ENCODE peak calls at places on chromosomes 5 and 9, in five cellular contexts. A is psoas muscle, G is mesenchymal stem cell, Z is H9, T is left ventricle myocardium inferior. X is an unnamed sample.

GRCh38 chr9:17280350-17281012 is 145.6 kb downstream of the CNTLN start:
- DNase-seq in A (no peak), G (peak), Z (no peak), T (no peak), X (no peak)

GRCh38 chr9:92720807-92721535 is 43.7 kb downstream of the BICD2 start:
- DNase-seq in A (no peak), G (no peak), Z (no peak), T (no peak), X (no peak)

GRCh38 chr5:53335115-53335514 is 145.3 kb upstream of the FST start:
- DNase-seq in A (no peak), G (peak), Z (peak), T (no peak), X (no peak)

GRCh38 chr5:88539642-88540476 is 271.2 kb upstream of the TMEM161B start:
- DNase-seq in A (no peak), G (no peak), Z (no peak), T (no peak), X (no peak)

GRCh38 chr5:13997514-13997913 is 53.0 kb upstream of the DNAH5 start:
- DNase-seq in A (no peak), G (no peak), Z (no peak), T (no peak), X (no peak)

GRCh38 chr5:136149891-136150290 is 17.2 kb downstream of the SMAD5 start:
- DNase-seq in A (no peak), G (no peak), Z (no peak), T (no peak), X (no peak)

GRCh38 chr5:119383008-119383407 is 27.2 kb downstream of the TNFAIP8 start:
- DNase-seq in A (no peak), G (no peak), Z (no peak), T (no peak), X (no peak)

GRCh38 chr9:15824310-15824709 is 271.5 kb downstream of the CCDC171 start:
- DNase-seq in A (no peak), G (peak), Z (no peak), T (no peak), X (no peak)

GRCh38 chr9:116320180-116320799 is 166.7 kb downstream of the PAPPA start:
- DNase-seq in A (no peak), G (no peak), Z (no peak), T (peak), X (no peak)

GRCh38 chr5:17127743-17128231 is 89.6 kb upstream of the BASP1 start:
- DNase-seq in A (no peak), G (peak), Z (no peak), T (no peak), X (no peak)

GRCh38 chr9:80605793-80606192 is 1034.0 kb downstream of the TLE4 start:
- DNase-seq in A (no peak), G (peak), Z (no peak), T (no peak), X (no peak)

GRCh38 chr9:128862401-128862851 is 19.3 kb downstream of the KYAT1 start:
- DNase-seq in A (peak), G (no peak), Z (no peak), T (peak), X (no peak)

GRCh38 chr9:107734231-107735014 is 244.9 kb upstream of the KLF4 start:
- DNase-seq in A (peak), G (no peak), Z (no peak), T (peak), X (no peak)

GRCh38 chr5:76169536-76169935 is 86.4 kb downstream of the SV2C start:
- DNase-seq in A (no peak), G (no peak), Z (no peak), T (no peak), X (no peak)

GRCh38 chr9:89863837-89864236 is 259.0 kb downstream of the GADD45G start:
- DNase-seq in A (no peak), G (no peak), Z (no peak), T (no peak), X (no peak)

GRCh38 chr5:30838936-30839511 is 354.5 kb upstream of the CDH6 start:
- DNase-seq in A (no peak), G (no peak), Z (no peak), T (no peak), X (no peak)

GRCh38 chr5:42858709-42859108 is 47.0 kb upstream of the SELENOP start:
- DNase-seq in A (no peak), G (no peak), Z (no peak), T (no peak), X (peak)

GRCh38 chr5:39169081-39169480 is 50.3 kb downstream of the FYB1 start:
- DNase-seq in A (no peak), G (peak), Z (no peak), T (no peak), X (no peak)

GRCh38 chr9:31588756-31589155 is 795.7 kb upstream of the ACO1 start:
- DNase-seq in A (no peak), G (no peak), Z (no peak), T (no peak), X (no peak)

GRCh38 chr5:38524006-38524405 is 32.4 kb downstream of the LIFR start:
- DNase-seq in A (no peak), G (no peak), Z (no peak), T (no peak), X (no peak)

GRCh38 chr9:69980041-69980440 is 63.6 kb upstream of the MAMDC2 start:
- DNase-seq in A (no peak), G (no peak), Z (no peak), T (no peak), X (no peak)

GRCh38 chr5:126681970-126682369 is 81.2 kb downstream of the PHAX start:
- DNase-seq in A (peak), G (no peak), Z (no peak), T (no peak), X (no peak)

GRCh38 chr5:42612997-42613396 is 143.6 kb upstream of the CCDC152 start:
- DNase-seq in A (no peak), G (peak), Z (no peak), T (no peak), X (no peak)

GRCh38 chr5:120446068-120446492 is 18.0 kb upstream of the PRR16 start:
- DNase-seq in A (no peak), G (peak), Z (no peak), T (no peak), X (no peak)

GRCh38 chr5:112978836-112979235 is 2.2 kb downstream of the DCP2 start:
- DNase-seq in A (no peak), G (no peak), Z (no peak), T (no peak), X (no peak)

GRCh38 chr5:142478116-142478515 is 153.3 kb upstream of the SPRY4 start:
- DNase-seq in A (no peak), G (no peak), Z (no peak), T (no peak), X (no peak)

GRCh38 chr9:89655047-89655989 is 50.5 kb downstream of the GADD45G start:
- DNase-seq in A (peak), G (no peak), Z (no peak), T (no peak), X (no peak)

GRCh38 chr9:125747765-125748510 is 765 bp downstream of the PBX3 start:
- DNase-seq in A (peak), G (peak), Z (no peak), T (peak), X (peak)

GRCh38 chr9:90803860-90804593 is 2.4 kb downstream of the SYK start:
- DNase-seq in A (no peak), G (peak), Z (no peak), T (no peak), X (no peak)

GRCh38 chr9:112601646-112602045 is 115.0 kb downstream of the KIAA1958 start:
- DNase-seq in A (no peak), G (no peak), Z (no peak), T (no peak), X (no peak)

GRCh38 chr5:105034335-105034734 is 1471.7 kb upstream of the NUDT12 start:
- DNase-seq in A (no peak), G (peak), Z (no peak), T (no peak), X (no peak)

GRCh38 chr5:136776022-136776927 is 410.9 kb upstream of the TRPC7 start:
- DNase-seq in A (no peak), G (peak), Z (no peak), T (no peak), X (no peak)

GRCh38 chr9:99533421-99533820 is 288.3 kb upstream of the NR4A3 start:
- DNase-seq in A (no peak), G (no peak), Z (no peak), T (no peak), X (no peak)

GRCh38 chr5:141507387-141508091 is 18.7 kb downstream of the PCDHGC5 start:
- DNase-seq in A (peak), G (peak), Z (no peak), T (peak), X (no peak)

GRCh38 chr5:40416098-40416497 is 263.6 kb upstream of the PTGER4 start:
- DNase-seq in A (no peak), G (peak), Z (no peak), T (no peak), X (no peak)

GRCh38 chr5:137890850-137891249 is 1.6 kb downstream of the PKD2L2 start:
- DNase-seq in A (no peak), G (no peak), Z (no peak), T (no peak), X (no peak)

GRCh38 chr5:123421773-123422172 is 1.4 kb downstream of the CEP120 start:
- DNase-seq in A (no peak), G (peak), Z (no peak), T (no peak), X (no peak)

GRCh38 chr5:97065475-97065874 is 76.9 kb downstream of the LIX1 start:
- DNase-seq in A (no peak), G (no peak), Z (no peak), T (no peak), X (no peak)

GRCh38 chr5:68245325-68245724 is 29.8 kb downstream of the PIK3R1 start:
- DNase-seq in A (no peak), G (peak), Z (no peak), T (no peak), X (no peak)

GRCh38 chr5:62448528-62448927 is 36.0 kb downstream of the IPO11 start:
- DNase-seq in A (no peak), G (no peak), Z (no peak), T (no peak), X (no peak)

GRCh38 chr5:62450259-62450658 is 37.7 kb downstream of the IPO11 start:
- DNase-seq in A (no peak), G (peak), Z (no peak), T (no peak), X (no peak)
- H3K27ac ChIP-seq in A (no peak), G (no peak), Z (no peak), T (no peak), X (no peak)

GRCh38 chr9:71663931-71664459 is 104.3 kb downstream of the CEMIP2 start:
- DNase-seq in A (no peak), G (peak), Z (no peak), T (no peak), X (no peak)

GRCh38 chr9:71662086-71662485 is 106.2 kb downstream of the CEMIP2 start:
- DNase-seq in A (no peak), G (no peak), Z (no peak), T (no peak), X (no peak)

GRCh38 chr9:71663216-71663615 is 105.1 kb downstream of the CEMIP2 start:
- DNase-seq in A (no peak), G (peak), Z (no peak), T (no peak), X (no peak)

GRCh38 chr9:71665247-71665646 is 103.1 kb downstream of the CEMIP2 start:
- DNase-seq in A (no peak), G (no peak), Z (no peak), T (no peak), X (no peak)

GRCh38 chr9:71664566-71664965 is 103.7 kb downstream of the CEMIP2 start:
- DNase-seq in A (no peak), G (no peak), Z (no peak), T (no peak), X (no peak)
- H3K27ac ChIP-seq in A (no peak), G (peak), Z (no peak), T (no peak), X (no peak)

GRCh38 chr9:134389659-134390058 is 63.4 kb downstream of the RXRA start:
- DNase-seq in A (no peak), G (no peak), Z (no peak), T (no peak), X (no peak)
- H3K27ac ChIP-seq in A (peak), G (no peak), Z (no peak), T (peak), X (no peak)

GRCh38 chr5:9361835-9362234 is 184.0 kb downstream of the SEMA5A start:
- DNase-seq in A (no peak), G (peak), Z (peak), T (peak), X (peak)
- H3K27ac ChIP-seq in A (no peak), G (no peak), Z (no peak), T (no peak), X (no peak)

GRCh38 chr5:114377946-114378345 is 16.1 kb downstream of the KCNN2 start:
- DNase-seq in A (no peak), G (no peak), Z (no peak), T (no peak), X (no peak)

GRCh38 chr5:114377050-114377844 is 15.4 kb downstream of the KCNN2 start:
- DNase-seq in A (no peak), G (no peak), Z (no peak), T (no peak), X (no peak)

DNA sequence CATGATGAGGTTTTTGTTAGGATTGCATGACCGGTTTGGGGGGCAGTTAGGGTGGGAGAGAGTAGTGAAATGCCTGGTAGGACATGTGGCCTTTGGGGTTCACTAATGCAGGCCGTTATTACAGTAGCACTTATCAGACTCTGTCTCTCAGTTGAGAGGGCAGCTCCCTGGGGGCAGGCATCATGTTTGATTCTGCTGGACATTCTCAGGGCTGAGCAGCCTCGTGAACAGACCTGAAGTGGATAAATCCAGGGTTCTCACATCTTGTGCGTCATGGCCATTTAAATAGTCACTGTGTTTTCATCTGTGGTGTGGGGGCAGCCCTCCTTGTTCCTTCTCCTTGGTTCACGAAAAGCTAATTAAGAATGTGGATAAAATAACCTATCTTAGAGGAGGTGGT is 18.9 kb downstream of the KCNN2 start:
- DNase-seq in A (no peak), G (no peak), Z (no peak), T (no peak), X (no peak)
- H3K27ac ChIP-seq in A (no peak), G (no peak), Z (no peak), T (no peak), X (no peak)

GRCh38 chr5:115541586-115541985 is 3.0 kb downstream of the FEM1C start:
- DNase-seq in A (no peak), G (peak), Z (no peak), T (no peak), X (no peak)
- H3K27ac ChIP-seq in A (peak), G (no peak), Z (no peak), T (peak), X (peak)

GRCh38 chr5:20245432-20245974 is 257.5 kb upstream of the CDH18 start:
- DNase-seq in A (no peak), G (no peak), Z (no peak), T (no peak), X (no peak)

DNA sequence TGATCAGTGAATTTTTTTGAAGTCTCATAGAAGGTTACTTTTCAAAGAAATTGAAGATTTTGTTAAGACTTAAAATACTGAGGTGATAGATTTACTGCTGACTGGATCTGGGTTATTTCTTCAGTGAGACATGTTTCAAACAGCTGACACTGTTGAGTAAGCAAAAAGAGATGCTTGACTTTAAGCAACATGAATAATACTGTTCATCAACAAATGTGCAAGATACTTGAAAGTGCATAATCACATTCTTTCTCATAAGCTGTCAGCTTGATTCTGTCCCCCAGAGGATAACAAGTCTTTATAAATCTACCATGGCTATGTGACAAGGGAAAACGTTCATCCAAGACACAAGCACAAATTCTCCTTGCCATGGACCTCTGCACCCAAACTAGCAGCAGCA is 260.1 kb upstream of the CDH18 start:
- DNase-seq in A (no peak), G (peak), Z (no peak), T (no peak), X (no peak)
- H3K27ac ChIP-seq in A (no peak), G (no peak), Z (no peak), T (no peak), X (no peak)

GRCh38 chr5:151405334-151405872 is 42.0 kb upstream of the SLC36A1 start:
- DNase-seq in A (no peak), G (no peak), Z (no peak), T (no peak), X (no peak)

GRCh38 chr5:151413800-151414199 is 33.6 kb upstream of the SLC36A1 start:
- DNase-seq in A (no peak), G (no peak), Z (no peak), T (no peak), X (no peak)

GRCh38 chr5:151414536-151414935 is 32.9 kb upstream of the SLC36A1 start:
- DNase-seq in A (no peak), G (no peak), Z (no peak), T (no peak), X (no peak)

GRCh38 chr5:151406322-151406947 is 41.0 kb upstream of the SLC36A1 start:
- DNase-seq in A (no peak), G (no peak), Z (peak), T (no peak), X (no peak)

GRCh38 chr5:151408633-151409243 is 38.7 kb upstream of the SLC36A1 start:
- DNase-seq in A (no peak), G (no peak), Z (no peak), T (no peak), X (no peak)
- H3K27ac ChIP-seq in A (peak), G (no peak), Z (no peak), T (no peak), X (no peak)